ENCODE peak calls at places on chromosomes 2 and 18, in five cellular contexts. One of them, this sample, is unnamed.

GRCh38 chr18:38909972-38910371 is 1344.4 kb upstream of the CELF4 start:
- DNase-seq in HepG2: no peak
- DNase-seq in NT2/D1: no peak
- DNase-seq in GM12878: no peak
- DNase-seq in H1: no peak
- DNase-seq in this sample: no peak

GRCh38 chr2:174662459-174662858 is 64.9 kb upstream of the WIPF1 start:
- DNase-seq in HepG2: no peak
- DNase-seq in GM12878: no peak
- DNase-seq in H1: no peak
- DNase-seq in NT2/D1: no peak
- DNase-seq in this sample: no peak

GRCh38 chr18:12597775-12598174 is 60.1 kb downstream of the SPIRE1 start:
- DNase-seq in GM12878: no peak
- DNase-seq in H1: no peak
- DNase-seq in HepG2: peak
- DNase-seq in NT2/D1: no peak
- DNase-seq in this sample: no peak

GRCh38 chr2:113076917-113077669 is 9.3 kb downstream of the IL1F10 start:
- DNase-seq in GM12878: no peak
- DNase-seq in HepG2: no peak
- DNase-seq in NT2/D1: no peak
- DNase-seq in H1: no peak
- DNase-seq in this sample: no peak

GRCh38 chr18:24839991-24840390 is 379.6 kb downstream of the HRH4 start:
- DNase-seq in NT2/D1: no peak
- DNase-seq in GM12878: no peak
- DNase-seq in H1: no peak
- DNase-seq in HepG2: no peak
- DNase-seq in this sample: no peak

GRCh38 chr2:42342061-42342794 is 18.8 kb downstream of the COX7A2L start:
- DNase-seq in GM12878: no peak
- DNase-seq in H1: peak
- DNase-seq in NT2/D1: no peak
- DNase-seq in HepG2: peak
- DNase-seq in this sample: no peak

GRCh38 chr2:128526455-128526976 is 207.8 kb upstream of the HS6ST1 start:
- DNase-seq in NT2/D1: no peak
- DNase-seq in GM12878: no peak
- DNase-seq in H1: no peak
- DNase-seq in HepG2: no peak
- DNase-seq in this sample: no peak

GRCh38 chr18:8453528-8453927 is 155.7 kb upstream of the RAB12 start:
- DNase-seq in H1: no peak
- DNase-seq in HepG2: no peak
- DNase-seq in NT2/D1: no peak
- DNase-seq in GM12878: no peak
- DNase-seq in this sample: no peak

GRCh38 chr2:4914551-4914950 is 777.6 kb upstream of the SOX11 start:
- DNase-seq in NT2/D1: no peak
- DNase-seq in H1: no peak
- DNase-seq in GM12878: no peak
- DNase-seq in HepG2: no peak
- DNase-seq in this sample: no peak

GRCh38 chr2:5077479-5078089 is 614.6 kb upstream of the SOX11 start:
- DNase-seq in GM12878: no peak
- DNase-seq in HepG2: no peak
- DNase-seq in H1: no peak
- DNase-seq in NT2/D1: no peak
- DNase-seq in this sample: no peak

GRCh38 chr18:57803119-57803969 is at the start of gene ATP8B1:
- DNase-seq in HepG2: no peak
- DNase-seq in GM12878: no peak
- DNase-seq in NT2/D1: no peak
- DNase-seq in H1: peak
- DNase-seq in this sample: peak

GRCh38 chr2:53233759-53234547 is 533.7 kb upstream of the CHAC2 start:
- DNase-seq in GM12878: no peak
- DNase-seq in HepG2: no peak
- DNase-seq in NT2/D1: no peak
- DNase-seq in H1: no peak
- DNase-seq in this sample: no peak

DNA sequence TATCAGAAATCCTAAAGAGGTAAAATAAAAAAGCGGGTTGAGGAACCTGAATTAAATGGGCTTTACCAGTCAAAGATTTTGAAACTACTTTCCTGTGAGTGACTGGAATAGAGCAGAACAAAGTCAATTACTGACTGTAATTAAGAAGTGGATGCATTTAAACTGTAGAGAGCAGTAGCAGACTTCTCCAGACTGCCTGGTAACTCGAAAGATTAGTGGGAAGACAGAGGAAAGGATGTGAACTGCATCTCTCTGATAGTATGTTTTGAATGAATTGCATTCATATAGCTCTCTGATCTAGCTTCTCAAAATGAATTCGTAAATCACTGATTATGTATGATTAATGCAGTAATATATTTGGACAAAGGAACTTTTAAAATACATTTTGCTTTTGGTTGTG is 303.9 kb downstream of the ARHGAP15 start:
- DNase-seq in H1: no peak
- DNase-seq in HepG2: no peak
- DNase-seq in NT2/D1: no peak
- DNase-seq in GM12878: no peak
- DNase-seq in this sample: no peak
- TF ChIP-seq SUZ12 in H1: no peak
- TF ChIP-seq SUZ12 in HepG2: no peak
- TF ChIP-seq SUZ12 in NT2/D1: no peak
- TF ChIP-seq SUZ12 in GM12878: no peak
- TF ChIP-seq SUZ12 in this sample: no peak

GRCh38 chr2:224598669-224599068 is 13.5 kb upstream of the CUL3 start:
- DNase-seq in H1: no peak
- DNase-seq in NT2/D1: no peak
- DNase-seq in HepG2: no peak
- DNase-seq in GM12878: no peak
- DNase-seq in this sample: no peak
- TF ChIP-seq SUZ12 in H1: no peak
- TF ChIP-seq SUZ12 in NT2/D1: no peak
- TF ChIP-seq SUZ12 in HepG2: no peak
- TF ChIP-seq SUZ12 in GM12878: no peak
- TF ChIP-seq SUZ12 in this sample: no peak

DNA sequence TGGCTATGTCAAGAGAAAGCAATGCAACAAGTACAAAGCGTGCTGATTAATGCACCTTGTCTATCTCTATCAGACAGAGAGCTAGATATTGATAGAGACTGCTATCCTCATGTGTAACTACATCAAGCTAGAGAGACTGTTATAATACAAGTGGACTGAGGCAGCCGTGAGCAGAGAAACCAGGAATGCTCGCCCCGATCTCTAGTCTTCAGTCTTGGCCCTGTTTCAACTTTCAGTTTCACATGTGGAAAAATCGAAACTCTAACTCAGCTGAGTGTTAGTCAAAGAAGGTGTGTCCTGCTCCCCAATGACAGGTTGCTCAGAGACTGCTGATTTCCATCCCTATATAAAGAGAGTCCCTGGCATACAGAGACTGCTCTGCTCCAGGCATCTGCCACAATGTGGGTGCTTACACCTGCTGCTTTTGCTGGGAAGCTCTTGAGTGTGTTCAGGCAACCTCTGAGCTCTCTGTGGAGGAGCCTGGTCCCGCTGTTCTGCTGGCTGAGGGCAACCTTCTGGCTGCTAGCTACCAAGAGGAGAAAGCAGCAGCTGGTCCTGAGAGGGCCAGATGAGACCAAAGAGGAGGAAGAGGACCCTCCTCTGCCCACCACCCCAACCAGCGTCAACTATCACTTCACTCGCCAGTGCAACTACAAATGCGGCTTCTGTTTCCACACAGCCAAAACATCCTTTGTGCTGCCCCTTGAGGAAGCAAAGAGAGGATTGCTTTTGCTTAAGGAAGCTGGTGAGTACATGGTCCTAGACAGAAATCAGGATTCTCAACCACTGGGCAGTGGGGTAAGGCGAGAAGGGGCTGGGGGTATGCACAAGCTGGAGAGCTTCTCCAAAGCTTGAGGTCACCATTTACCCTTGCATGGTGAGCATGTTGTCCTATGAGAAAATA is at the start of gene RSAD2:
- DNase-seq in HepG2: peak
- DNase-seq in GM12878: peak
- DNase-seq in H1: no peak
- DNase-seq in NT2/D1: no peak
- DNase-seq in this sample: no peak
- TF ChIP-seq SUZ12 in HepG2: no peak
- TF ChIP-seq SUZ12 in GM12878: no peak
- TF ChIP-seq SUZ12 in H1: no peak
- TF ChIP-seq SUZ12 in NT2/D1: no peak
- TF ChIP-seq SUZ12 in this sample: no peak

DNA sequence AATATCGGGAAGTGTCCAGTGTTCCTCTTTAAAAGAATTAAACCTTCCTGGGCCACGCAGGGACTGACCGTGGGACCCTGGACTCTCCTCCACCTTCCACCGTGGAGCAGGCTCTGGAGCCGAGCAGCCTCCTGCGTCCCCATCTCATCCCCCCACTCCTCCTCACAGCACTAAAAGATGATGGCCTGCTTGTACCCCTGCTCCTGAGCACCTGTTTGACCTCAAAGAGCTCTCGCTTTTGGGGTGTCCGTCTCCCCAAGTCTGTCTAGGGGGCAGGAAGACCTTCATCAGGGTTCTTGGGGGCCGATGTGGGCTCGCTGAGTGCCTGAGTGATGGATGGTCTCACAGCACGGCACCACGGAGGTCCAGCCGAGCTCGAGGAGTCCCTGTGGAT is 1.2 kb upstream of the SDC1 start:
- DNase-seq in H1: no peak
- DNase-seq in NT2/D1: no peak
- DNase-seq in HepG2: no peak
- DNase-seq in GM12878: no peak
- DNase-seq in this sample: no peak
- TF ChIP-seq SUZ12 in H1: no peak
- TF ChIP-seq SUZ12 in NT2/D1: no peak
- TF ChIP-seq SUZ12 in HepG2: no peak
- TF ChIP-seq SUZ12 in GM12878: no peak
- TF ChIP-seq SUZ12 in this sample: no peak

GRCh38 chr2:177666408-177666807 is 273.8 kb downstream of the AGPS start:
- DNase-seq in GM12878: no peak
- DNase-seq in HepG2: no peak
- DNase-seq in H1: no peak
- DNase-seq in NT2/D1: no peak
- DNase-seq in this sample: no peak

GRCh38 chr2:177669201-177669600 is 276.6 kb downstream of the AGPS start:
- DNase-seq in H1: no peak
- DNase-seq in GM12878: no peak
- DNase-seq in HepG2: no peak
- DNase-seq in NT2/D1: no peak
- DNase-seq in this sample: no peak

GRCh38 chr2:177668617-177669016 is 276.0 kb downstream of the AGPS start:
- DNase-seq in NT2/D1: no peak
- DNase-seq in H1: no peak
- DNase-seq in GM12878: no peak
- DNase-seq in HepG2: no peak
- DNase-seq in this sample: no peak

GRCh38 chr2:177665948-177666347 is 273.4 kb downstream of the AGPS start:
- DNase-seq in GM12878: no peak
- DNase-seq in H1: no peak
- DNase-seq in NT2/D1: no peak
- DNase-seq in HepG2: no peak
- DNase-seq in this sample: no peak

DNA sequence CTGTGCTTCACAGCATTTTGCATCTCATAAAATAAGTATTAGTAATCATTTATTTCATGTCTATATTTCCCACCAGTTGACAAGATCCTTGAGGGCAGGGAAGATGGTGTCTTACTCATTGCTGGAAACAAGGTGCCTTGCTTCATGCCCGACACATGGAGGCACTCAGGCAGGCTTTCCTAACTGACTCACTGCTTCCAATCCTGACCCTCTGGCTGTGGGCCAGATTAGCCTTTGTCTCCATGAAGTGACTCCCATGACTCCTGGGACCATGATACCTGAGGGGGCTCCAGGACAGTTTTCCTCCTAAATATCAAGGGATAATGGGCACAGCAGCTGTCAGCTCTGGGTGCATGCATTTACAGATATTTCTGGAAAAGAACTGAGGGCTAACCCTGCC is 275.1 kb downstream of the AGPS start:
- DNase-seq in NT2/D1: no peak
- DNase-seq in HepG2: no peak
- DNase-seq in H1: no peak
- DNase-seq in GM12878: no peak
- DNase-seq in this sample: no peak
- TF ChIP-seq SUZ12 in NT2/D1: no peak
- TF ChIP-seq SUZ12 in HepG2: no peak
- TF ChIP-seq SUZ12 in H1: no peak
- TF ChIP-seq SUZ12 in GM12878: no peak
- TF ChIP-seq SUZ12 in this sample: no peak

GRCh38 chr18:40868110-40868858 is 1086.8 kb upstream of the PIK3C3 start:
- DNase-seq in GM12878: no peak
- DNase-seq in H1: no peak
- DNase-seq in HepG2: peak
- DNase-seq in NT2/D1: no peak
- DNase-seq in this sample: no peak
- TF ChIP-seq SUZ12 in GM12878: no peak
- TF ChIP-seq SUZ12 in H1: no peak
- TF ChIP-seq SUZ12 in HepG2: no peak
- TF ChIP-seq SUZ12 in NT2/D1: no peak
- TF ChIP-seq SUZ12 in this sample: no peak

DNA sequence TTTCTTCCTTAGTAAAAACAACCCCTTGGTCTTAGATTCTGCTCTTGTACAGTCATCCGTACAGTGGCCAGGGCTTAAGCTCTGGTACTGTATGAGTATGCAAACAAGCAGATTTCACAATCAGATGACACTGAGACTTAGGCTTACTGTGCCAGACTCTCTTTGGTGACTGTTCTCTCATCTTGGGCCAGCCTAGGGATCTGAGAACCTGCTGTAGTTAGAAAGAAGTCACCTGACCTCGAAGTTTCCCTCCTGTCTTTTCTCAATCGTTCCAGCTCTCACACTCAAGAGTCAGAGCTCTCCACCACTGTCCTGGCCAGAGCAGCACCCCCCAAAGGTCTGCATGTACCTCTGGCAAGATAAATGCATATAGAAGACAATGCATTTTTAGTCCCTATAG is 63.2 kb downstream of the ZEB2 start:
- DNase-seq in HepG2: no peak
- DNase-seq in H1: no peak
- DNase-seq in NT2/D1: no peak
- DNase-seq in GM12878: no peak
- DNase-seq in this sample: no peak
- TF ChIP-seq SUZ12 in HepG2: no peak
- TF ChIP-seq SUZ12 in H1: no peak
- TF ChIP-seq SUZ12 in NT2/D1: no peak
- TF ChIP-seq SUZ12 in GM12878: no peak
- TF ChIP-seq SUZ12 in this sample: no peak